ENCODE peak calls at places on chromosomes 16 and 17, in ten cellular contexts. C is body of pancreas; N is IMR-90; L is GM23248; D is spleen; I is CD4-positive, alpha-beta T cell; V is lower lobe of right lung; R is esophagus squamous epithelium; U is uterus; M is neuronal stem cell. J is an unnamed sample. For H3K9me3, the result is how much of the 10 kb centered on the place peaks cover.

GRCh38 chr17:37570527-37571093 is 38.6 kb downstream of the SYNRG start:
- DNase-seq in C (peak), N (peak), L (peak), D (no peak), I (no peak), V (peak), R (no peak), U (no peak), M (peak), J (peak)

GRCh38 chr16:84960942-84961341 is 50.4 kb downstream of the ZDHHC7 start:
- DNase-seq in C (no peak), N (no peak), L (no peak), D (no peak), I (no peak), V (no peak), R (no peak), U (no peak), M (no peak), J (no peak)

GRCh38 chr17:35023538-35023937 is 40.0 kb downstream of the RFFL start:
- DNase-seq in C (no peak), N (no peak), L (no peak), D (no peak), I (no peak), V (no peak), R (no peak), U (no peak), M (no peak), J (no peak)

GRCh38 chr16:23679274-23679985 is 741 bp downstream of the PLK1 start:
- DNase-seq in C (no peak), N (peak), L (no peak), D (peak), I (no peak), V (peak), R (no peak), U (no peak), M (peak), J (peak)

GRCh38 chr16:83095926-83096692 is 469.3 kb downstream of the CDH13 start:
- DNase-seq in C (no peak), N (peak), L (peak), D (no peak), I (no peak), V (no peak), R (no peak), U (no peak), M (no peak), J (no peak)

GRCh38 chr17:78923660-78924453 is 1.3 kb downstream of the TIMP2 start:
- DNase-seq in C (peak), N (no peak), L (peak), D (peak), I (peak), V (peak), R (no peak), U (peak), M (no peak), J (peak)

GRCh38 chr17:46003907-46004748 is 5.1 kb downstream of the STH start:
- DNase-seq in C (peak), N (peak), L (peak), D (no peak), I (no peak), V (no peak), R (no peak), U (no peak), M (no peak), J (no peak)

GRCh38 chr17:48489781-48490180 is 41.0 kb downstream of the HOXB1 start:
- DNase-seq in C (no peak), N (no peak), L (no peak), D (no peak), I (no peak), V (no peak), R (no peak), U (no peak), M (no peak), J (no peak)

GRCh38 chr16:87457724-87458423 is 35.0 kb downstream of the ZCCHC14 start:
- DNase-seq in C (peak), N (peak), L (peak), D (no peak), I (no peak), V (no peak), R (no peak), U (no peak), M (no peak), J (peak)

GRCh38 chr17:36132421-36132831 is 28.8 kb downstream of the CCL4 start:
- DNase-seq in C (no peak), N (no peak), L (no peak), D (no peak), I (no peak), V (no peak), R (no peak), U (no peak), M (no peak), J (no peak)

GRCh38 chr17:81483085-81483861 is 29.3 kb downstream of the ACTG1 start:
- DNase-seq in C (peak), N (no peak), L (no peak), D (peak), I (no peak), V (no peak), R (no peak), U (no peak), M (no peak), J (no peak)

GRCh38 chr16:81066700-81067099 is 10.3 kb downstream of the C16orf46 start:
- DNase-seq in C (no peak), N (no peak), L (no peak), D (no peak), I (no peak), V (no peak), R (no peak), U (no peak), M (no peak), J (no peak)

GRCh38 chr17:64200080-64201042 is 62.7 kb downstream of the TEX2 start:
- DNase-seq in C (no peak), N (peak), L (peak), D (no peak), I (no peak), V (no peak), R (no peak), U (no peak), M (no peak), J (no peak)

GRCh38 chr16:48157794-48158193 is 2.0 kb upstream of the ABCC12 start:
- DNase-seq in C (no peak), N (no peak), L (no peak), D (no peak), I (no peak), V (no peak), R (no peak), U (no peak), M (no peak), J (no peak)

GRCh38 chr17:42182927-42183734 is 2.1 kb downstream of the HCRT start:
- DNase-seq in C (no peak), N (peak), L (peak), D (no peak), I (no peak), V (no peak), R (no peak), U (no peak), M (no peak), J (peak)

GRCh38 chr17:2697611-2698162 is 13.9 kb downstream of the CLUH start:
- DNase-seq in C (no peak), N (no peak), L (no peak), D (no peak), I (no peak), V (peak), R (no peak), U (peak), M (no peak), J (no peak)

GRCh38 chr17:51060396-51060795 is 60.3 kb downstream of the SPAG9 start:
- DNase-seq in C (peak), N (no peak), L (no peak), D (no peak), I (no peak), V (no peak), R (no peak), U (no peak), M (no peak), J (no peak)

GRCh38 chr17:78818152-78818846 is 22.3 kb downstream of the USP36 start:
- DNase-seq in C (no peak), N (no peak), L (no peak), D (peak), I (no peak), V (no peak), R (no peak), U (no peak), M (no peak), J (no peak)

GRCh38 chr16:67594956-67595355 is 32.6 kb downstream of the CTCF start:
- DNase-seq in C (peak), N (peak), L (peak), D (no peak), I (no peak), V (no peak), R (no peak), U (no peak), M (no peak), J (peak)

DNA sequence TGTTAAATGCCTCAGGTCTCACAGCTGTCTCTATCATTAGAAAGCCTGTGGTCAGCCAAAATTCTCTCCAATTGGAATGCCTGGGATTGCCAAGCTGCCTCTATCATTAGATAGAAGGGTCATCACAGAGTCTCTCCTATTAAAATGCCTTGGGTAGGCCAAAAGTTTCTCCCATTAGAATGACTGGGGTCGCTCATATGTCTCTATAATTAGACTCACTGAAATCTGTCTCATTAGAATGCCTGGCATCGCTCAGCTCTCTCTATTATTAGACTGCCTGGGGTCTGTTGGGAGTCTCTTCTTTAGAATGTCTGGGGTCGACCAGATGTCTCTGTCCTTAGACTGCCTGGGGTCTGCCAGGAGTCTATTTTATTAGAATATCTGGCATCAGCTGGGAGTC is 2265.1 kb downstream of the TP53TG3F start:
- DNase-seq in C (no peak), N (no peak), L (no peak), D (no peak), I (no peak), V (no peak), R (no peak), U (no peak), M (no peak), J (no peak)
- H3K9me3 ChIP-seq in C (under half), N (under half), L (under half), D (under half), I (under half), V (under half), R (under half), U (under half), M (under half), J (under half)

GRCh38 chr17:69594641-69595040 is 180.1 kb downstream of the MAP2K6 start:
- DNase-seq in C (no peak), N (no peak), L (no peak), D (no peak), I (no peak), V (no peak), R (no peak), U (no peak), M (no peak), J (peak)
- H3K9me3 ChIP-seq in C (under half), N (under half), L (under half), D (under half), I (under half), V (under half), R (under half), U (under half), M (under half), J (under half)

DNA sequence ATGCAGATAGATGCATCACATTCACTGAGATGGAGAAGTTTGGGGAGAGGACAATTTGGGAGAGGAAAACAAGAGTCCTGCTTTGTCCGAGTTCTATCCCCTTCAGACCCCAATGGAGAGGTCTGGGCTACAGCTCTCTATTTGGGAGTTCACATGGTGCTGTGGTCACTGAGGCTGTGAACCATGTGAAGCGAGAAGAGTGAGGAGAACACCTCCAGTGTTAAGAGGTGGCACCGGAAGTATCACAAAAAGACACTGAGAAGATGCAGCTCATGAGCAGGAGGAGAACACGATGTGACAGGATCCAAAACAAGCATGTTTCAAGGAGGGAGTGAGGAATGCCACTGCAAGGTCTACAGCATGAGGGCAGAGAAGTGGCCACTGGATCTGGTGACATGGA is 39.7 kb downstream of the PIK3R5 start:
- DNase-seq in C (no peak), N (no peak), L (no peak), D (no peak), I (no peak), V (no peak), R (no peak), U (no peak), M (no peak), J (no peak)
- H3K9me3 ChIP-seq in C (under half), N (under half), L (under half), D (under half), I (under half), V (under half), R (under half), U (under half), M (under half), J (under half)

GRCh38 chr16:5850632-5851175 is 753.1 kb upstream of the EEF2KMT start:
- DNase-seq in C (no peak), N (no peak), L (no peak), D (no peak), I (no peak), V (no peak), R (no peak), U (no peak), M (no peak), J (no peak)
- H3K9me3 ChIP-seq in C (under half), N (under half), L (under half), D (under half), I (under half), V (under half), R (under half), U (under half), M (under half), J (under half)